ENCODE peak calls at places on chromosome 1, in nine cellular contexts. A is memory B cell, V is Karpas-422, S is H54, B is NCI-H510A treated with DMSO at 0.1 percent for 48 hours, E is cardiac fibroblast, P is HEK293T, T is HTR-8/SVneo, N is stomach. Z is an unnamed sample.

GRCh38 chr1:30919025-30919881 is 10.7 kb upstream of the SDC3 start:
- DNase-seq in P (no peak), B (no peak), A (no peak), T (no peak), S (no peak), V (no peak), N (no peak), E (peak), Z (no peak)

GRCh38 chr1:239225396-239225795 is 161.0 kb upstream of the CHRM3 start:
- DNase-seq in V (no peak), S (no peak), B (no peak), N (no peak), P (no peak), A (no peak), E (no peak), T (no peak), Z (no peak)

GRCh38 chr1:6577831-6578525 is 1.8 kb upstream of the ZBTB48 start:
- DNase-seq in S (no peak), N (no peak), T (no peak), B (no peak), E (peak), P (no peak), V (no peak), A (no peak), Z (no peak)

GRCh38 chr1:224736619-224737352 is 120.7 kb downstream of the CNIH3 start:
- DNase-seq in T (no peak), N (no peak), E (peak), A (no peak), B (no peak), P (no peak), V (no peak), S (no peak), Z (no peak)

GRCh38 chr1:9719978-9720722 is 68.6 kb downstream of the PIK3CD start:
- DNase-seq in V (no peak), T (no peak), E (no peak), N (no peak), A (no peak), S (no peak), B (no peak), P (no peak), Z (no peak)

GRCh38 chr1:8218351-8219092 is 99.4 kb upstream of the SLC45A1 start:
- DNase-seq in E (peak), P (no peak), S (no peak), T (no peak), V (no peak), A (no peak), B (no peak), N (no peak), Z (no peak)

GRCh38 chr1:3369437-3370076 is 84.9 kb upstream of the ARHGEF16 start:
- DNase-seq in T (no peak), B (no peak), A (no peak), E (peak), P (no peak), N (peak), S (peak), V (no peak), Z (no peak)

GRCh38 chr1:230674581-230674980 is 32.3 kb downstream of the COG2 start:
- DNase-seq in E (no peak), T (no peak), P (no peak), N (no peak), S (no peak), V (no peak), B (no peak), A (no peak), Z (no peak)

GRCh38 chr1:86507935-86508582 is 38.8 kb upstream of the CLCA4 start:
- DNase-seq in A (no peak), S (no peak), B (peak), P (no peak), E (peak), T (no peak), V (peak), N (no peak), Z (no peak)

Z was measured in colonic mucosa.